ENCODE peak calls at places on chromosomes 4 and X, in ten cellular contexts. R is upper lobe of left lung, T is left ventricle myocardium inferior, X is cardiac muscle cell, O is mammary epithelial cell, C is A673, D is colonic mucosa, U is spleen, H is Peyer's patch, N is ascending aorta. V is an unnamed sample.

GRCh38 chr4:140871368-140871767 is 115.2 kb upstream of the TBC1D9 start:
- DNase-seq in R (no peak), T (no peak), X (no peak), O (no peak), C (peak; percentile 11), D (no peak), U (no peak), H (no peak), N (no peak), V (no peak)

GRCh38 chr4:73445383-73446335 is 9.6 kb downstream of the AFP start:
- DNase-seq in R (no peak), T (no peak), X (peak; percentile 6), O (no peak), C (no peak), D (no peak), U (no peak), H (no peak), N (no peak), V (no peak)

GRCh38 chr4:6343950-6344408 is 74.3 kb downstream of the WFS1 start:
- DNase-seq in R (no peak), T (no peak), X (no peak), O (peak; percentile 81), C (no peak), D (no peak), U (peak; percentile 59), H (no peak), N (no peak), V (peak; percentile 33)

GRCh38 chr4:152243890-152244595 is 291.8 kb downstream of the FBXW7 start:
- DNase-seq in R (no peak), T (peak; percentile 31), X (no peak), O (no peak), C (peak; percentile 26), D (peak; percentile 21), U (no peak), H (no peak), N (no peak), V (no peak)

GRCh38 chrX:140672840-140673731 is 36.5 kb upstream of the LINC00632 start:
- DNase-seq in R (no peak), T (no peak), X (no peak), O (no peak), C (no peak), D (no peak), U (no peak), H (no peak), N (no peak), V (no peak)

GRCh38 chr4:187562345-187562744 is 433.2 kb upstream of the ZFP42 start:
- DNase-seq in R (no peak), T (no peak), X (no peak), O (no peak), C (no peak), D (no peak), U (no peak), H (no peak), N (no peak), V (no peak)

GRCh38 chr4:158991534-158992155 is 111.2 kb upstream of the RAPGEF2 start:
- DNase-seq in R (no peak), T (no peak), X (no peak), O (no peak), C (no peak), D (no peak), U (no peak), H (no peak), N (no peak), V (no peak)

GRCh38 chr4:17494258-17494657 is 17.6 kb downstream of the QDPR start:
- DNase-seq in R (no peak), T (no peak), X (no peak), O (peak; percentile 77), C (peak; percentile 52), D (no peak), U (no peak), H (no peak), N (no peak), V (no peak)

GRCh38 chr4:158996669-158997074 is 106.2 kb upstream of the RAPGEF2 start:
- DNase-seq in R (no peak), T (no peak), X (no peak), O (peak; percentile 99), C (peak; percentile 91), D (no peak), U (no peak), H (no peak), N (no peak), V (no peak)

GRCh38 chr4:119113033-119113655 is 22.5 kb upstream of the MYOZ2 start:
- DNase-seq in R (no peak), T (no peak), X (no peak), O (peak; percentile 85), C (peak; percentile 61), D (no peak), U (no peak), H (no peak), N (no peak), V (no peak)

GRCh38 chr4:16967722-16968121 is 69.3 kb upstream of the LDB2 start:
- DNase-seq in R (no peak), T (peak; percentile 45), X (peak; percentile 27), O (no peak), C (no peak), D (peak; percentile 33), U (no peak), H (no peak), N (peak; percentile 63), V (peak; percentile 27)

GRCh38 chrX:39336709-39337294 is 535.5 kb downstream of the MID1IP1 start:
- DNase-seq in R (no peak), T (no peak), X (peak; percentile 4), O (no peak), C (peak; percentile 3), D (no peak), U (no peak), H (no peak), N (peak; percentile 63), V (no peak)

GRCh38 chr4:166312166-166312565 is 439.1 kb downstream of the TLL1 start:
- DNase-seq in R (no peak), T (no peak), X (no peak), O (no peak), C (no peak), D (no peak), U (no peak), H (no peak), N (no peak), V (no peak)

GRCh38 chr4:72525938-72526337 is 43.1 kb downstream of the ADAMTS3 start:
- DNase-seq in R (no peak), T (peak; percentile 71), X (peak; percentile 81), O (peak; percentile 11), C (no peak), D (no peak), U (peak; percentile 81), H (no peak), N (peak; percentile 66), V (no peak)

GRCh38 chrX:45070116-45071007 is 130.3 kb downstream of the DIPK2B start:
- DNase-seq in R (no peak), T (no peak), X (peak; percentile 29), O (peak; percentile 29), C (peak; percentile 77), D (peak; percentile 41), U (no peak), H (no peak), N (no peak), V (peak; percentile 29)

GRCh38 chrX:73068467-73069364 is 10.6 kb downstream of the PABPC1L2A start:
- DNase-seq in R (peak; percentile 48), T (no peak), X (no peak), O (no peak), C (no peak), D (no peak), U (peak; percentile 67), H (no peak), N (no peak), V (no peak)

GRCh38 chrX:47854474-47854873 is 17.8 kb downstream of the ZNF81 start:
- DNase-seq in R (peak; percentile 14), T (peak; percentile 9), X (peak; percentile 32), O (peak; percentile 14), C (peak; percentile 52), D (peak; percentile 53), U (no peak), H (peak; percentile 50), N (no peak), V (peak; percentile 66)

GRCh38 chr4:107721436-107722090 is 1.5 kb upstream of the PAPSS1 start:
- DNase-seq in R (peak; percentile 81), T (no peak), X (peak; percentile 22), O (no peak), C (no peak), D (peak; percentile 41), U (peak; percentile 90), H (peak; percentile 56), N (no peak), V (peak; percentile 71)

GRCh38 chr4:65028592-65028991 is 619.3 kb upstream of the TECRL start:
- DNase-seq in R (no peak), T (no peak), X (no peak), O (no peak), C (no peak), D (no peak), U (no peak), H (no peak), N (no peak), V (no peak)
- TF ChIP-seq CTCF in R (no peak), T (no peak), X (no peak), O (no peak), C (no peak), D (no peak), U (no peak), H (no peak), N (no peak), V (no peak)

GRCh38 chrX:84501798-84502628 is at the start of gene HDX:
- DNase-seq in R (peak; percentile 84), T (peak; percentile 84), X (peak; percentile 84), O (peak; percentile 80), C (peak; percentile 0), D (peak; percentile 89), U (peak; percentile 87), H (peak; percentile 83), N (peak; percentile 93), V (peak; percentile 86)
- H3K4me3 ChIP-seq in R (peak within 1 kb of the TSS; percentile 49), T (peak within 1 kb of the TSS; percentile 70), X (peak within 1 kb of the TSS; percentile 50), O (peak within 1 kb of the TSS; percentile 60), C (no peak within 1 kb of the TSS), D (peak within 1 kb of the TSS; percentile 42), U (peak within 1 kb of the TSS; percentile 36), H (peak within 1 kb of the TSS; percentile 42), N (peak within 1 kb of the TSS; percentile 79), V (no peak within 1 kb of the TSS)

GRCh38 chr4:139209470-139210063 is 32.5 kb upstream of the ELF2 start:
- DNase-seq in R (no peak), T (no peak), X (no peak), O (no peak), C (no peak), D (no peak), U (no peak), H (no peak), N (no peak), V (no peak)
- H3K4me1 ChIP-seq in R (no peaks in the 10 kb centered on the region), T (peaks cover 13% of the 10 kb centered on the region), X (peaks cover 8% of the 10 kb centered on the region), O (no peaks in the 10 kb centered on the region), C (peaks cover 43% of the 10 kb centered on the region), D (no peaks in the 10 kb centered on the region), U (peaks cover 11% of the 10 kb centered on the region), H (no peaks in the 10 kb centered on the region), N (no peaks in the 10 kb centered on the region), V (no peaks in the 10 kb centered on the region)

GRCh38 chr4:69025191-69025998 is 70.9 kb upstream of the UGT2B7 start:
- DNase-seq in R (no peak), T (no peak), X (peak; percentile 46), O (no peak), C (peak; percentile 17), D (peak; percentile 37), U (peak; percentile 43), H (no peak), N (no peak), V (no peak)
- TF ChIP-seq CTCF in R (no peak), T (no peak), X (no peak), O (peak; percentile 23), C (no peak), D (no peak), U (no peak), H (peak; percentile 42), N (no peak), V (no peak)

GRCh38 chr4:36241771-36242170 is 2.5 kb downstream of the ARAP2 start:
- DNase-seq in R (no peak), T (no peak), X (no peak), O (no peak), C (no peak), D (no peak), U (no peak), H (no peak), N (no peak), V (no peak)
- H3K4me3 ChIP-seq in R (peak overlapping the region; percentile 81), T (peak overlapping the region; percentile 75), X (no peak overlapping the region), O (no peak overlapping the region), C (no peak overlapping the region), D (peak overlapping the region; percentile 60), U (peak overlapping the region; percentile 70), H (peak overlapping the region; percentile 89), N (peak overlapping the region; percentile 9), V (no peak overlapping the region)